ENCODE peak calls at places on chromosomes 4 and X, in nine cellular contexts. M is NCI-H1092; V is EH; F is NCI-H524; K is AG10803; E is stimulated activated CD4-positive, alpha-beta T cell treated with anti-CD3 and anti-CD28 coated beads, Interleukin-2, amount 100 ng/mL, for 48 hours; U is ureter; C is adipocyte; H is GM18507. Q is an unnamed sample.

GRCh38 chr4:127631420-127631819 is 1.3 kb upstream of the INTU start:
- DNase-seq in M (no peak), V (peak; percentile 33), F (no peak), K (no peak), E (no peak), U (no peak), C (no peak), H (no peak), Q (no peak)

GRCh38 chr4:53734584-53735363 is 143.5 kb upstream of the LNX1 start:
- DNase-seq in M (no peak), V (peak; percentile 75), F (no peak), K (peak; percentile 73), E (no peak), U (no peak), C (peak; percentile 59), H (no peak), Q (no peak)

GRCh38 chrX:63526863-63527262 is 175.7 kb upstream of the SPIN4 start:
- DNase-seq in M (no peak), V (no peak), F (no peak), K (no peak), E (no peak), U (no peak), C (no peak), H (no peak), Q (no peak)

GRCh38 chr4:47926667-47927258 is 12.4 kb upstream of the NFXL1 start:
- DNase-seq in M (peak; percentile 46), V (peak; percentile 60), F (peak; percentile 54), K (peak; percentile 37), E (peak; percentile 40), U (peak; percentile 64), C (peak; percentile 86), H (no peak), Q (peak; percentile 13)

GRCh38 chr4:41362647-41363383 is 106.1 kb downstream of the UCHL1 start:
- DNase-seq in M (no peak), V (no peak), F (peak; percentile 93), K (peak; percentile 22), E (no peak), U (no peak), C (no peak), H (no peak), Q (no peak)

GRCh38 chr4:153610623-153611376 is 73.3 kb upstream of the TLR2 start:
- DNase-seq in M (no peak), V (no peak), F (no peak), K (no peak), E (no peak), U (no peak), C (no peak), H (no peak), Q (no peak)

GRCh38 chr4:129232627-129233337 is 136.8 kb downstream of the C4orf33 start:
- DNase-seq in M (no peak), V (no peak), F (peak; percentile 0), K (no peak), E (no peak), U (no peak), C (peak; percentile 10), H (no peak), Q (no peak)

GRCh38 chr4:142846729-142847606 is 867 bp upstream of the INPP4B start:
- DNase-seq in M (peak; percentile 5), V (peak; percentile 49), F (peak; percentile 50), K (no peak), E (peak; percentile 64), U (peak; percentile 56), C (no peak), H (no peak), Q (no peak)

GRCh38 chrX:15050395-15050794 is 177.2 kb downstream of the MOSPD2 start:
- DNase-seq in M (no peak), V (no peak), F (no peak), K (no peak), E (no peak), U (no peak), C (no peak), H (no peak), Q (no peak)

GRCh38 chr4:93313207-93313606 is 515.3 kb upstream of the ATOH1 start:
- DNase-seq in M (no peak), V (no peak), F (peak; percentile 26), K (no peak), E (no peak), U (no peak), C (peak; percentile 25), H (no peak), Q (no peak)

GRCh38 chr4:98686046-98686385 is 27.6 kb upstream of the TSPAN5 start:
- DNase-seq in M (no peak), V (no peak), F (no peak), K (no peak), E (no peak), U (no peak), C (no peak), H (no peak), Q (no peak)

GRCh38 chr4:15043226-15043625 is 40.9 kb downstream of the CPEB2 start:
- DNase-seq in M (peak; percentile 0), V (no peak), F (peak; percentile 19), K (no peak), E (no peak), U (no peak), C (no peak), H (no peak), Q (no peak)